ENCODE peak calls at places on chromosomes 13 and 19, in ten cellular contexts. One of them, this sample, is unnamed.

GRCh38 chr13:26061947-26062346 is 10.1 kb upstream of the SHISA2 start:
- DNase-seq in NCI-H1105 treated with DMSO at 0.1 percent for 48 hours: no peak
- DNase-seq in thoracic aorta: no peak
- DNase-seq in mesenchymal stem cell: peak
- DNase-seq in NCI-H460: no peak
- DNase-seq in cardiac muscle cell: peak
- DNase-seq in hippocampal formation: no peak
- DNase-seq in LoVo: no peak
- DNase-seq in NCI-H774: no peak
- DNase-seq in WTC11: no peak
- DNase-seq in this sample: no peak

GRCh38 chr19:52584686-52585085 is 14.6 kb downstream of the ZNF701 start:
- DNase-seq in NCI-H1105 treated with DMSO at 0.1 percent for 48 hours: no peak
- DNase-seq in thoracic aorta: no peak
- DNase-seq in mesenchymal stem cell: no peak
- DNase-seq in NCI-H460: no peak
- DNase-seq in cardiac muscle cell: no peak
- DNase-seq in hippocampal formation: no peak
- DNase-seq in LoVo: no peak
- DNase-seq in NCI-H774: no peak
- DNase-seq in WTC11: peak
- DNase-seq in this sample: peak

GRCh38 chr19:10961073-10961762 is 388 bp downstream of the SMARCA4 start:
- DNase-seq in NCI-H1105 treated with DMSO at 0.1 percent for 48 hours: peak
- DNase-seq in thoracic aorta: no peak
- DNase-seq in mesenchymal stem cell: no peak
- DNase-seq in NCI-H460: no peak
- DNase-seq in cardiac muscle cell: peak
- DNase-seq in hippocampal formation: peak
- DNase-seq in LoVo: no peak
- DNase-seq in NCI-H774: peak
- DNase-seq in WTC11: peak
- DNase-seq in this sample: no peak

GRCh38 chr19:34642241-34642640 is 34.7 kb downstream of the SCGB2B2 start:
- DNase-seq in NCI-H1105 treated with DMSO at 0.1 percent for 48 hours: no peak
- DNase-seq in thoracic aorta: no peak
- DNase-seq in mesenchymal stem cell: no peak
- DNase-seq in NCI-H460: no peak
- DNase-seq in cardiac muscle cell: no peak
- DNase-seq in hippocampal formation: no peak
- DNase-seq in LoVo: no peak
- DNase-seq in NCI-H774: no peak
- DNase-seq in WTC11: no peak
- DNase-seq in this sample: no peak

GRCh38 chr13:45737571-45738002 is 35.5 kb downstream of the CBY2 start:
- DNase-seq in NCI-H1105 treated with DMSO at 0.1 percent for 48 hours: no peak
- DNase-seq in thoracic aorta: no peak
- DNase-seq in mesenchymal stem cell: no peak
- DNase-seq in NCI-H460: no peak
- DNase-seq in cardiac muscle cell: no peak
- DNase-seq in hippocampal formation: no peak
- DNase-seq in LoVo: no peak
- DNase-seq in NCI-H774: no peak
- DNase-seq in WTC11: peak
- DNase-seq in this sample: no peak

GRCh38 chr19:18699403-18700054 is 16.0 kb downstream of the CRTC1 start:
- DNase-seq in NCI-H1105 treated with DMSO at 0.1 percent for 48 hours: no peak
- DNase-seq in thoracic aorta: no peak
- DNase-seq in mesenchymal stem cell: no peak
- DNase-seq in NCI-H460: no peak
- DNase-seq in cardiac muscle cell: no peak
- DNase-seq in hippocampal formation: no peak
- DNase-seq in LoVo: no peak
- DNase-seq in NCI-H774: no peak
- DNase-seq in WTC11: no peak
- DNase-seq in this sample: no peak

GRCh38 chr19:46328079-46328478 is 18.8 kb upstream of the PPP5C start:
- DNase-seq in NCI-H1105 treated with DMSO at 0.1 percent for 48 hours: no peak
- DNase-seq in thoracic aorta: no peak
- DNase-seq in mesenchymal stem cell: peak
- DNase-seq in NCI-H460: no peak
- DNase-seq in cardiac muscle cell: no peak
- DNase-seq in hippocampal formation: no peak
- DNase-seq in LoVo: no peak
- DNase-seq in NCI-H774: no peak
- DNase-seq in WTC11: no peak
- DNase-seq in this sample: no peak

GRCh38 chr19:30226464-30227070 is 145.6 kb upstream of the ZNF536 start:
- DNase-seq in NCI-H1105 treated with DMSO at 0.1 percent for 48 hours: peak
- DNase-seq in thoracic aorta: no peak
- DNase-seq in mesenchymal stem cell: no peak
- DNase-seq in NCI-H460: no peak
- DNase-seq in cardiac muscle cell: no peak
- DNase-seq in hippocampal formation: peak
- DNase-seq in LoVo: no peak
- DNase-seq in NCI-H774: no peak
- DNase-seq in WTC11: peak
- DNase-seq in this sample: no peak

GRCh38 chr13:94073006-94073744 is 406.3 kb downstream of the DCT start:
- DNase-seq in NCI-H1105 treated with DMSO at 0.1 percent for 48 hours: no peak
- DNase-seq in thoracic aorta: no peak
- DNase-seq in mesenchymal stem cell: peak
- DNase-seq in NCI-H460: no peak
- DNase-seq in cardiac muscle cell: peak
- DNase-seq in hippocampal formation: no peak
- DNase-seq in LoVo: no peak
- DNase-seq in NCI-H774: no peak
- DNase-seq in WTC11: no peak
- DNase-seq in this sample: no peak

GRCh38 chr19:32361574-32362317 is 16.3 kb downstream of the ZNF507 start:
- DNase-seq in NCI-H1105 treated with DMSO at 0.1 percent for 48 hours: no peak
- DNase-seq in thoracic aorta: no peak
- DNase-seq in mesenchymal stem cell: no peak
- DNase-seq in NCI-H460: no peak
- DNase-seq in cardiac muscle cell: no peak
- DNase-seq in hippocampal formation: no peak
- DNase-seq in LoVo: no peak
- DNase-seq in NCI-H774: no peak
- DNase-seq in WTC11: no peak
- DNase-seq in this sample: no peak

GRCh38 chr13:99386911-99387788 is 80.0 kb upstream of the GPR183 start:
- DNase-seq in NCI-H1105 treated with DMSO at 0.1 percent for 48 hours: no peak
- DNase-seq in thoracic aorta: no peak
- DNase-seq in mesenchymal stem cell: no peak
- DNase-seq in NCI-H460: peak
- DNase-seq in cardiac muscle cell: peak
- DNase-seq in hippocampal formation: no peak
- DNase-seq in LoVo: no peak
- DNase-seq in NCI-H774: no peak
- DNase-seq in WTC11: peak
- DNase-seq in this sample: peak

GRCh38 chr19:15025237-15025636 is 24.0 kb upstream of the CASP14 start:
- DNase-seq in NCI-H1105 treated with DMSO at 0.1 percent for 48 hours: peak
- DNase-seq in thoracic aorta: no peak
- DNase-seq in mesenchymal stem cell: no peak
- DNase-seq in NCI-H460: peak
- DNase-seq in cardiac muscle cell: peak
- DNase-seq in hippocampal formation: no peak
- DNase-seq in LoVo: no peak
- DNase-seq in NCI-H774: no peak
- DNase-seq in WTC11: peak
- DNase-seq in this sample: no peak

This sample was measured in osteocyte.